ENCODE peak calls at places on chromosomes 2 and 18, in six cellular contexts. G is esophagus squamous epithelium; P is endothelial cell; L is activated effector memory CD4-positive, alpha-beta T cell treated with Interleukin-2 at 50 U/mL for 16 hours; U is stimulated activated CD4-positive, alpha-beta T cell treated with anti-CD3 and anti-CD28 coated beads, Interleukin-4, amount 100 ng/mL, for 24 hours; O is NCI-H226. I is an unnamed sample.

GRCh38 chr2:98412751-98413445 is 31.8 kb upstream of the INPP4A start:
- DNase-seq in L (peak; percentile 12), U (peak; percentile 71), G (no peak), O (peak; percentile 7), P (peak; percentile 57), I (peak; percentile 47)

GRCh38 chr2:185891403-185891802 is 152.8 kb downstream of the FSIP2 start:
- DNase-seq in U (no peak), L (no peak), G (no peak), O (no peak), P (no peak), I (no peak)

GRCh38 chr2:138193416-138194213 is 229.3 kb downstream of the HNMT start:
- DNase-seq in L (no peak), G (no peak), O (no peak), U (no peak), P (no peak), I (no peak)

GRCh38 chr2:102239344-102239743 is 52.5 kb downstream of the IL1RL2 start:
- DNase-seq in O (no peak), L (no peak), P (no peak), G (no peak), U (no peak), I (no peak)

GRCh38 chr2:39541011-39541930 is 104.2 kb upstream of the MAP4K3 start:
- DNase-seq in P (no peak), L (no peak), U (no peak), G (no peak), O (no peak), I (no peak)

GRCh38 chr2:209762564-209762963 is 9.1 kb upstream of the UNC80 start:
- DNase-seq in P (no peak), O (no peak), U (no peak), L (no peak), G (no peak), I (no peak)

GRCh38 chr2:75920721-75921551 is 210.2 kb upstream of the GCFC2 start:
- DNase-seq in L (no peak), G (no peak), U (no peak), P (no peak), O (no peak), I (peak; percentile 78)

GRCh38 chr2:189866296-189866695 is 82.0 kb downstream of the PMS1 start:
- DNase-seq in U (no peak), P (no peak), O (no peak), L (no peak), G (no peak), I (no peak)

GRCh38 chr2:227788556-227788955 is 25.1 kb upstream of the CCL20 start:
- DNase-seq in G (no peak), P (no peak), O (peak; percentile 72), U (no peak), L (no peak), I (no peak)

GRCh38 chr2:215537621-215538020 is 101.8 kb upstream of the FN1 start:
- DNase-seq in U (no peak), L (no peak), P (no peak), O (no peak), G (no peak), I (no peak)

GRCh38 chr2:23925702-23926288 is 1.1 kb downstream of the ATAD2B start:
- DNase-seq in U (peak; percentile 69), L (peak; percentile 50), O (peak; percentile 55), P (peak; percentile 30), G (peak; percentile 27), I (no peak)

GRCh38 chr2:37361994-37362698 is 17.7 kb downstream of the QPCT start:
- DNase-seq in G (no peak), O (no peak), L (no peak), U (no peak), P (no peak), I (no peak)

GRCh38 chr2:190786404-190787166 is 94.0 kb upstream of the GLS start:
- DNase-seq in G (no peak), O (peak; percentile 54), P (no peak), U (no peak), L (no peak), I (peak; percentile 49)

GRCh38 chr2:84880645-84881521 is at the start of gene TRABD2A:
- DNase-seq in L (no peak), G (no peak), O (no peak), U (peak; percentile 63), P (peak; percentile 37), I (peak; percentile 70)

GRCh38 chr2:207902822-207903221 is 122.5 kb downstream of the PLEKHM3 start:
- DNase-seq in O (no peak), U (no peak), P (no peak), L (no peak), G (no peak), I (no peak)

GRCh38 chr2:48496867-48497266 is 33.1 kb upstream of the STON1 start:
- DNase-seq in P (no peak), L (no peak), G (no peak), U (no peak), O (peak; percentile 93), I (no peak)

GRCh38 chr2:149908731-149909690 is 321.4 kb upstream of the MMADHC start:
- DNase-seq in G (no peak), O (peak; percentile 82), L (no peak), P (no peak), U (no peak), I (no peak)

GRCh38 chr2:187581125-187581896 is 27.1 kb upstream of the TFPI start:
- DNase-seq in G (no peak), P (peak; percentile 52), O (no peak), U (peak; percentile 12), L (no peak), I (peak; percentile 38)

GRCh38 chr2:30686669-30687068 is 120.6 kb downstream of the CAPN13 start:
- DNase-seq in G (no peak), P (no peak), U (no peak), L (no peak), O (no peak), I (no peak)

GRCh38 chr2:3257166-3257565 is 120.5 kb downstream of the EIPR1 start:
- DNase-seq in G (no peak), U (no peak), L (no peak), O (no peak), P (no peak), I (peak; percentile 87)

GRCh38 chr18:56702946-56703345 is 51.8 kb downstream of the WDR7 start:
- DNase-seq in P (peak; percentile 39), O (no peak), G (no peak), L (no peak), U (peak; percentile 44), I (peak; percentile 10)

GRCh38 chr2:233244818-233245217 is 6.7 kb upstream of the ATG16L1 start:
- DNase-seq in O (no peak), P (no peak), G (no peak), U (no peak), L (no peak), I (no peak)

GRCh38 chr2:101517753-101518152 is 42.8 kb upstream of the RFX8 start:
- DNase-seq in L (no peak), P (no peak), G (no peak), O (peak; percentile 48), U (no peak), I (no peak)

GRCh38 chr2:106885981-106886915 is at the start of gene ST6GAL2:
- DNase-seq in L (no peak), P (peak; percentile 52), U (no peak), O (peak; percentile 4), G (no peak), I (peak; percentile 92)

GRCh38 chr18:80147037-80147417 is 38.0 kb downstream of the ADNP2 start:
- DNase-seq in O (no peak), L (no peak), U (no peak), P (peak; percentile 38), G (no peak), I (no peak)

GRCh38 chr2:41966431-41966893 is 81.4 kb upstream of the PKDCC start:
- DNase-seq in G (peak; percentile 5), L (no peak), P (no peak), U (no peak), O (peak; percentile 17), I (no peak)

GRCh38 chr2:25389161-25389560 is 47.4 kb upstream of the DNMT3A start:
- DNase-seq in U (no peak), G (no peak), L (no peak), O (no peak), P (no peak), I (no peak)

GRCh38 chr2:654896-655295 is 22.3 kb downstream of the TMEM18 start:
- DNase-seq in G (no peak), L (no peak), P (no peak), U (no peak), O (no peak), I (no peak)

GRCh38 chr18:33746261-33746660 is 168.2 kb downstream of the ASXL3 start:
- DNase-seq in O (no peak), P (no peak), L (no peak), G (no peak), U (no peak), I (no peak)

I was measured in retina.